ENCODE peak calls at places on chromosome 16, in four cellular contexts. F, Y, D and Z are unnamed samples.

GRCh38 chr16:29985271-29985811 is 10.1 kb downstream of the HIRIP3 start:
- DNase-seq in F (no peak), Y (no peak), D (no peak), Z (no peak)

GRCh38 chr16:79918916-79919315 is 318.4 kb upstream of the MAF start:
- DNase-seq in F (no peak), Y (no peak), D (no peak), Z (no peak)

GRCh38 chr16:29147710-29148425 is 163.0 kb downstream of the LAT start:
- DNase-seq in F (no peak), Y (no peak), D (no peak), Z (no peak)

GRCh38 chr16:80693553-80693952 is 110.8 kb downstream of the CDYL2 start:
- DNase-seq in F (no peak), Y (no peak), D (no peak), Z (no peak)

GRCh38 chr16:87808108-87808507 is 42.3 kb upstream of the KLHDC4 start:
- DNase-seq in F (no peak), Y (no peak), D (no peak), Z (no peak)

GRCh38 chr16:71927787-71928186 is 32.5 kb downstream of the IST1 start:
- DNase-seq in F (no peak), Y (no peak), D (no peak), Z (no peak)

GRCh38 chr16:56336071-56336688 is 89.2 kb downstream of the AMFR start:
- DNase-seq in F (no peak), Y (no peak), D (no peak), Z (no peak)

GRCh38 chr16:25060920-25061319 is 45.8 kb upstream of the ARHGAP17 start:
- DNase-seq in F (no peak), Y (no peak), D (no peak), Z (peak; percentile 64)

GRCh38 chr16:49811630-49812334 is 44.1 kb downstream of the ZNF423 start:
- DNase-seq in F (no peak), Y (no peak), D (no peak), Z (no peak)

GRCh38 chr16:57863434-57864160 is 61.3 kb upstream of the KIFC3 start:
- DNase-seq in F (no peak), Y (peak; percentile 86), D (no peak), Z (peak; percentile 4)

GRCh38 chr16:24829153-24829552 is 16.6 kb upstream of the SLC5A11 start:
- DNase-seq in F (no peak), Y (no peak), D (no peak), Z (no peak)

GRCh38 chr16:87593710-87594258 is 8.5 kb upstream of the JPH3 start:
- DNase-seq in F (no peak), Y (no peak), D (no peak), Z (no peak)

GRCh38 chr16:86726340-86726739 is 148.0 kb downstream of the FOXL1 start:
- DNase-seq in F (no peak), Y (no peak), D (no peak), Z (no peak)

GRCh38 chr16:13176711-13177110 is 275.3 kb downstream of the SHISA9 start:
- DNase-seq in F (no peak), Y (no peak), D (no peak), Z (no peak)

GRCh38 chr16:23803591-23804123 is 32.1 kb upstream of the PRKCB start:
- DNase-seq in F (peak; percentile 32), Y (peak; percentile 47), D (no peak), Z (peak; percentile 61)

GRCh38 chr16:87918866-87919680 is 17.3 kb downstream of the CA5A start:
- DNase-seq in F (no peak), Y (peak; percentile 53), D (no peak), Z (no peak)

GRCh38 chr16:67142342-67142741 is 8.5 kb downstream of the B3GNT9 start:
- DNase-seq in F (no peak), Y (no peak), D (no peak), Z (no peak)

GRCh38 chr16:48366165-48367093 is 18.8 kb downstream of the SIAH1 start:
- DNase-seq in F (no peak), Y (peak; percentile 54), D (no peak), Z (peak; percentile 13)

GRCh38 chr16:11793840-11794239 is 3.2 kb downstream of the ZC3H7A start:
- DNase-seq in F (no peak), Y (no peak), D (no peak), Z (no peak)

GRCh38 chr16:82135844-82136243 is 34.2 kb downstream of the MPHOSPH6 start:
- DNase-seq in F (no peak), Y (no peak), D (no peak), Z (no peak)

GRCh38 chr16:62068747-62069146 is 32.5 kb upstream of the CDH8 start:
- DNase-seq in F (no peak), Y (no peak), D (no peak), Z (no peak)

GRCh38 chr16:62036101-62036806 is at the start of gene CDH8:
- DNase-seq in F (no peak), Y (peak; percentile 18), D (no peak), Z (no peak)

GRCh38 chr16:52561910-52562741 is 15.2 kb upstream of the TOX3 start:
- DNase-seq in F (no peak), Y (no peak), D (no peak), Z (no peak)

GRCh38 chr16:10871157-10871991 is 5.6 kb upstream of the CIITA start:
- DNase-seq in F (no peak), Y (peak; percentile 91), D (peak; percentile 41), Z (no peak)